ENCODE peak calls at places on chromosomes 13 and 19, in eight cellular contexts. A is GM06990, B is H1, C is Caco-2, Y is lower lobe of right lung, I is K562, N is BJ, K is fibroblast of lung. J is an unnamed sample.

GRCh38 chr13:90732049-90732448 is 615.4 kb upstream of the MIR17HG start:
- DNase-seq in B (no peak), N (no peak), Y (no peak), I (no peak), C (peak), K (no peak), A (no peak), J (no peak)

GRCh38 chr13:49164712-49165111 is 55.4 kb upstream of the MLNR start:
- DNase-seq in A (no peak), Y (no peak), C (no peak), B (no peak), I (no peak), N (no peak), K (no peak), J (no peak)

GRCh38 chr19:51824603-51825002 is 29.6 kb downstream of the FPR3 start:
- DNase-seq in K (no peak), A (no peak), N (no peak), C (no peak), Y (no peak), I (no peak), B (no peak), J (no peak)

GRCh38 chr19:43765109-43765876 is 10.5 kb upstream of the SMG9 start:
- DNase-seq in Y (no peak), N (peak), K (peak), I (peak), B (no peak), C (peak), A (peak), J (peak)

GRCh38 chr19:45764487-45764886 is 4.6 kb downstream of the SIX5 start:
- DNase-seq in A (no peak), C (no peak), B (no peak), I (no peak), N (no peak), Y (no peak), K (no peak), J (no peak)

GRCh38 chr13:94595006-94595942 is 678 bp downstream of the TGDS start:
- DNase-seq in N (no peak), K (peak), B (no peak), C (peak), I (peak), A (no peak), Y (no peak), J (peak)

GRCh38 chr19:43751466-43752220 is 3.1 kb downstream of the SMG9 start:
- DNase-seq in A (no peak), B (no peak), K (peak), N (no peak), Y (no peak), I (no peak), C (no peak), J (no peak)

GRCh38 chr13:110116072-110116487 is 190.9 kb downstream of the COL4A1 start:
- DNase-seq in A (no peak), B (no peak), K (no peak), Y (peak), N (no peak), C (peak), I (peak), J (peak)

GRCh38 chr13:28719656-28720055 is 886 bp upstream of the SLC46A3 start:
- DNase-seq in Y (no peak), C (no peak), A (no peak), K (peak), N (peak), I (no peak), B (no peak), J (no peak)

GRCh38 chr19:58357798-58358145 is 4.5 kb upstream of the A1BG start:
- DNase-seq in K (no peak), Y (peak), N (no peak), A (no peak), B (no peak), C (no peak), I (no peak), J (no peak)

GRCh38 chr19:43574424-43575155 is 737 bp downstream of the XRCC1 start:
- DNase-seq in K (peak), I (no peak), Y (peak), A (no peak), C (no peak), N (no peak), B (no peak), J (no peak)

GRCh38 chr19:19538767-19539166 is 702 bp downstream of the CILP2 start:
- DNase-seq in C (no peak), A (no peak), N (no peak), I (no peak), Y (no peak), K (no peak), B (no peak), J (no peak)

GRCh38 chr19:42409477-42409876 is 17.7 kb downstream of the LIPE start:
- DNase-seq in A (no peak), K (no peak), N (no peak), Y (peak), C (no peak), B (no peak), I (no peak), J (peak)

GRCh38 chr19:14366529-14366928 is 14.7 kb upstream of the ADGRE5 start:
- DNase-seq in Y (peak), B (peak), N (no peak), A (peak), C (peak), K (peak), I (peak), J (peak)

GRCh38 chr13:102276479-102276878 is 125.4 kb downstream of the FGF14 start:
- DNase-seq in K (no peak), Y (no peak), A (no peak), I (no peak), C (no peak), N (no peak), B (no peak), J (no peak)

GRCh38 chr19:8596168-8596567 is 14.3 kb downstream of the ADAMTS10 start:
- DNase-seq in C (no peak), B (no peak), Y (no peak), N (no peak), K (no peak), I (no peak), A (no peak), J (no peak)

GRCh38 chr19:55402509-55402908 is 5.1 kb downstream of the UBE2S start:
- DNase-seq in B (no peak), K (no peak), A (no peak), C (no peak), N (no peak), I (no peak), Y (no peak), J (no peak)

GRCh38 chr13:111129465-111130110 is 14.5 kb downstream of the ARHGEF7 start:
- DNase-seq in C (no peak), I (no peak), A (peak), B (no peak), N (no peak), K (no peak), Y (no peak), J (peak)

GRCh38 chr13:60370343-60370742 is 26.7 kb upstream of the TDRD3 start:
- DNase-seq in N (no peak), B (no peak), K (no peak), C (no peak), A (no peak), I (no peak), Y (no peak), J (no peak)

GRCh38 chr19:38661996-38662395 is 14.5 kb downstream of the ACTN4 start:
- DNase-seq in C (peak), N (no peak), Y (no peak), I (no peak), K (no peak), A (no peak), B (no peak), J (no peak)

GRCh38 chr13:38866649-38867048 is 124.0 kb downstream of the STOML3 start:
- DNase-seq in B (no peak), I (no peak), N (no peak), C (no peak), K (no peak), A (no peak), Y (no peak), J (no peak)

GRCh38 chr19:52453324-52454094 is at the start of gene ZNF578:
- DNase-seq in I (peak), N (peak), B (peak), K (peak), A (no peak), C (no peak), Y (peak), J (peak)

GRCh38 chr19:16899566-16900075 is 10.8 kb downstream of the F2RL3 start:
- DNase-seq in A (no peak), Y (peak), K (no peak), B (no peak), C (peak), N (no peak), I (peak), J (peak)

GRCh38 chr13:94330552-94331071 is 148.9 kb downstream of the DCT start:
- DNase-seq in Y (no peak), N (no peak), A (no peak), C (no peak), I (no peak), B (no peak), K (no peak), J (no peak)

GRCh38 chr13:62747152-62747551 is 1331.5 kb upstream of the PCDH20 start:
- DNase-seq in C (no peak), B (no peak), Y (no peak), K (no peak), A (no peak), N (no peak), I (no peak), J (no peak)

GRCh38 chr19:345320-345879 is 804 bp upstream of the MIER2 start:
- DNase-seq in B (no peak), A (no peak), I (no peak), C (no peak), N (no peak), K (no peak), Y (no peak), J (no peak)

GRCh38 chr19:57075125-57075524 is 44.7 kb upstream of the USP29 start:
- DNase-seq in Y (no peak), N (no peak), B (no peak), K (no peak), A (no peak), C (no peak), I (no peak), J (no peak)

GRCh38 chr13:23656637-23657036 is 86.4 kb downstream of the TNFRSF19 start:
- DNase-seq in C (peak), Y (no peak), A (peak), B (no peak), K (peak), I (no peak), N (peak), J (peak)

GRCh38 chr13:33057019-33057785 is 41.0 kb downstream of the KL start:
- DNase-seq in N (no peak), Y (no peak), A (no peak), C (peak), K (no peak), I (no peak), B (no peak), J (peak)

GRCh38 chr19:47296036-47296435 is 13.6 kb upstream of the C5AR1 start:
- DNase-seq in A (no peak), C (peak), N (no peak), Y (peak), I (peak), K (peak), B (peak), J (peak)

GRCh38 chr13:79548886-79549285 is 67.9 kb downstream of the NDFIP2 start:
- DNase-seq in Y (no peak), C (no peak), N (no peak), A (no peak), B (no peak), I (no peak), K (no peak), J (no peak)

GRCh38 chr19:46761418-46761831 is 15.2 kb upstream of the STRN4 start:
- DNase-seq in I (no peak), K (peak), C (no peak), Y (no peak), N (peak), B (no peak), A (no peak), J (no peak)

GRCh38 chr13:24086642-24087041 is 73.9 kb upstream of the SPATA13 start:
- DNase-seq in N (no peak), A (no peak), B (no peak), I (no peak), C (no peak), K (no peak), Y (no peak), J (no peak)

GRCh38 chr19:29770653-29771052 is 41.1 kb upstream of the CCNE1 start:
- DNase-seq in Y (no peak), B (no peak), C (no peak), N (no peak), I (no peak), K (no peak), A (no peak), J (no peak)

GRCh38 chr19:33355535-33355934 is 18.0 kb upstream of the CEBPG start:
- DNase-seq in C (no peak), I (no peak), B (no peak), Y (no peak), K (no peak), A (no peak), N (no peak), J (no peak)
- TF ChIP-seq CTCF in C (no peak), I (no peak), B (no peak), Y (no peak), K (no peak), A (no peak), N (no peak), J (no peak)

GRCh38 chr19:9828551-9829063 is 889 bp downstream of the UBL5 start:
- DNase-seq in C (no peak), Y (no peak), I (no peak), K (no peak), N (no peak), B (no peak), A (no peak), J (no peak)

GRCh38 chr19:9823816-9824215 is 3.9 kb upstream of the UBL5 start:
- DNase-seq in K (no peak), B (no peak), I (no peak), Y (no peak), C (no peak), N (no peak), A (no peak), J (no peak)

GRCh38 chr19:9827325-9828238 is at the start of gene UBL5:
- DNase-seq in I (peak), Y (peak), A (peak), C (peak), K (peak), B (peak), N (peak), J (peak)
- TF ChIP-seq CTCF in I (no peak), Y (no peak), A (no peak), C (no peak), K (no peak), B (no peak), N (no peak), J (no peak)

GRCh38 chr19:23440791-23441190 is 45.5 kb upstream of the ZNF91 start:
- DNase-seq in I (peak), A (peak), C (peak), B (no peak), Y (no peak), K (no peak), N (no peak), J (no peak)

GRCh38 chr19:23439623-23440022 is 44.4 kb upstream of the ZNF91 start:
- DNase-seq in C (peak), Y (no peak), A (no peak), K (no peak), N (no peak), B (no peak), I (peak), J (no peak)

GRCh38 chr19:23437901-23438300 is 42.6 kb upstream of the ZNF91 start:
- DNase-seq in C (peak), N (no peak), K (no peak), Y (no peak), I (no peak), B (no peak), A (no peak), J (no peak)

GRCh38 chr19:23436944-23437343 is 41.7 kb upstream of the ZNF91 start:
- DNase-seq in A (no peak), K (no peak), B (no peak), Y (no peak), N (no peak), C (peak), I (peak), J (no peak)

GRCh38 chr19:23440207-23440606 is 44.9 kb upstream of the ZNF91 start:
- DNase-seq in N (no peak), B (no peak), A (no peak), I (peak), C (peak), K (no peak), Y (no peak), J (no peak)
- TF ChIP-seq CTCF in N (peak), B (peak), A (peak), I (peak), C (no peak), K (no peak), Y (no peak), J (no peak)

GRCh38 chr19:1790054-1790762 is 21.9 kb downstream of the ATP8B3 start:
- DNase-seq in N (no peak), K (no peak), A (no peak), I (no peak), B (no peak), C (no peak), Y (no peak), J (no peak)

GRCh38 chr19:1794424-1795185 is 17.5 kb downstream of the ATP8B3 start:
- DNase-seq in C (no peak), I (peak), N (no peak), Y (no peak), B (peak), K (no peak), A (no peak), J (no peak)

GRCh38 chr19:1789282-1790020 is 22.6 kb downstream of the ATP8B3 start:
- DNase-seq in I (no peak), Y (no peak), A (no peak), C (no peak), N (no peak), B (no peak), K (no peak), J (no peak)

GRCh38 chr19:1796395-1797142 is 15.5 kb downstream of the ATP8B3 start:
- DNase-seq in Y (no peak), I (no peak), C (no peak), K (no peak), B (no peak), A (no peak), N (no peak), J (no peak)

DNA sequence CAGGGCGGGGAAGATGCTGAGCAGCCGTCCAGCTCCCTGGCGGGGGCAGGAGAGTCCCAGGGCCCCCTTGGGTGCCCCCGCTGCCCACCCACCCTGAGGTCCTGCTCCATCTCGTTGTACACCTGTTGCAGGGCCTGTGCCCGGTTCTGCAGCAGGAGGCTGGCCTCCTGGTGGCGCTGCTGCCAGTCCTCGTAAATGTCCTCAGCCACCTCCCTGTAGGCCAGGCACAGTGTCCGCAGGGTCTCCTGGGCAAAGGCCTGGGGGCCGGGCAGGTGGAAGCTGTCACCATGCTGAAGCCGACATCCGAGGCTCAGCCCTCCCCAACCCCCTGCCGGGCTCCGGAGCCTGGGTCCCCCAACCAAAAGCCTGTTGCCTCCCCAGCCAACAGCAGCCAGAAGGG is 20.2 kb downstream of the ATP8B3 start:
- DNase-seq in K (no peak), I (no peak), C (no peak), A (no peak), N (no peak), B (no peak), Y (no peak), J (no peak)
- TF ChIP-seq CTCF in K (no peak), I (no peak), C (no peak), A (no peak), N (no peak), B (peak), Y (no peak), J (no peak)

GRCh38 chr13:113742000-113742441 is 17.0 kb upstream of the TMEM255B start:
- DNase-seq in I (peak), B (no peak), N (no peak), K (peak), C (peak), A (no peak), Y (peak), J (no peak)
- TF ChIP-seq CTCF in I (peak), B (peak), N (peak), K (no peak), C (no peak), A (peak), Y (peak), J (no peak)

GRCh38 chr19:50308991-50309390 is 20.2 kb downstream of the KCNC3 start:
- DNase-seq in K (no peak), A (no peak), B (no peak), C (no peak), Y (no peak), N (no peak), I (no peak), J (no peak)
- TF ChIP-seq CTCF in K (no peak), A (no peak), B (no peak), C (no peak), Y (no peak), N (no peak), I (no peak), J (no peak)

GRCh38 chr13:30934381-30934780 is 1.9 kb downstream of the TEX26 start:
- DNase-seq in Y (no peak), I (no peak), K (no peak), N (no peak), C (peak), B (no peak), A (no peak), J (no peak)
- TF ChIP-seq CTCF in Y (no peak), I (no peak), K (no peak), N (peak), C (peak), B (peak), A (no peak), J (no peak)

GRCh38 chr19:4217429-4218264 is 11.7 kb upstream of the EBI3 start:
- DNase-seq in C (no peak), K (no peak), B (no peak), N (no peak), A (no peak), I (no peak), Y (no peak), J (no peak)

GRCh38 chr19:4213116-4213515 is 16.2 kb upstream of the EBI3 start:
- DNase-seq in Y (no peak), K (no peak), N (no peak), A (no peak), B (no peak), I (no peak), C (no peak), J (no peak)

GRCh38 chr19:4215807-4216206 is 13.5 kb upstream of the EBI3 start:
- DNase-seq in A (no peak), K (no peak), N (no peak), Y (no peak), C (no peak), I (no peak), B (no peak), J (no peak)

GRCh38 chr19:4220188-4220587 is 9.1 kb upstream of the EBI3 start:
- DNase-seq in K (no peak), Y (no peak), N (no peak), C (no peak), A (no peak), B (no peak), I (no peak), J (no peak)

DNA sequence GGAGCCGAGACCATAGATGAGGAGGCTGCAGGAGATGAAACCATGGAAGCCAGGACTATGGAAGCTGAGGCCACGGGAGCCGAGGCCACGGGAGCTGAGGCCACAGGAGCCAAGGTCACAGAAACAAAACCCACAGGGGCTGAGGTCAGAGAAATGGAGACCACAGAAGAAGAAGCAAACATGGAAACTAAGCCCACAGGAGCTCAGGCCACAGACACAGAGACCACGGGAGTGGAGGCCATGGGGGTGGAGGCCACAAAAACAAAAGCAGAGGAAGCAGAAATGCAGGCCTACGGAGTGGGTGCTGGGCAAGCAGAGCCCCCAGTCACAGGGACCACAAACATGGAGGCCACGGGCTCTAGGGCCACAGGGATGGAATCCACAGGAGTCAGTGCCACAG is 12.5 kb upstream of the EBI3 start:
- DNase-seq in B (no peak), I (no peak), C (no peak), Y (no peak), K (no peak), A (no peak), N (no peak), J (no peak)
- TF ChIP-seq CTCF in B (no peak), I (no peak), C (no peak), Y (no peak), K (no peak), A (no peak), N (no peak), J (no peak)

DNA sequence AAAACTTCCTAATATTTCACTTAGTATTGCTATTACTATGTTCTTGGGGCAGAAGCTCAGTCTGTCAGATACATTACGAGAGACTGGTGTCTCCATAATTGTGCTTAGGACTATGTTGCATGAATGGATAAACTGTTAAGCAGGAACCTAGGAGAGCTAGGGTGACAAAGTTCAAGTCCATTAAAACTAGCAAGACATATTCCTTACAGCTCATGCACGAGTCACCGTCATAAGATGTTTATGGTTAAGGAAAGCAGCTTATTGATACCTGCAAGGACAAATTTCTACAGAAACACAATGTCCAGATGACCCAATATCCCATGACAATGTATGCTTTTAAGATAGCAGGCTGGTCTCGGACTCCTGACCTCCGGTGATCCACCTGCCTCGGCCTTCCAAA is 5.7 kb upstream of the ZNF813 start:
- DNase-seq in B (no peak), N (no peak), Y (no peak), C (no peak), K (no peak), I (no peak), A (no peak), J (no peak)
- TF ChIP-seq CTCF in B (no peak), N (no peak), Y (no peak), C (no peak), K (no peak), I (no peak), A (no peak), J (no peak)

J was measured in GM13976.